ENCODE peak calls at places on chromosome 2, in seven cellular contexts. E, D, F, W, H, K and J are unnamed samples.

GRCh38 chr2:100614455-100615000 is 51.7 kb downstream of the PDCL3 start:
- DNase-seq in E (no peak), D (no peak), F (no peak), K (no peak), H (no peak), W (no peak), J (no peak)

GRCh38 chr2:28164280-28164801 is 228.3 kb upstream of the FOSL2 start:
- DNase-seq in K (peak; percentile 64), E (no peak), D (no peak), H (no peak), F (no peak), W (no peak), J (no peak)

GRCh38 chr2:45983213-45983612 is 314.0 kb upstream of the EPAS1 start:
- DNase-seq in K (no peak), W (no peak), F (no peak), D (no peak), H (no peak), E (no peak), J (no peak)

GRCh38 chr2:119488245-119489182 is 35.8 kb downstream of the SCTR start:
- DNase-seq in W (no peak), K (no peak), E (no peak), H (no peak), F (no peak), D (no peak), J (no peak)

GRCh38 chr2:241234066-241234790 is 45.8 kb downstream of the ANO7 start:
- DNase-seq in W (no peak), H (no peak), D (no peak), K (no peak), E (peak; percentile 61), F (no peak), J (no peak)

GRCh38 chr2:121902616-121903015 is 147.2 kb downstream of the TSN start:
- DNase-seq in K (no peak), E (no peak), F (no peak), H (no peak), D (no peak), W (no peak), J (no peak)

GRCh38 chr2:160061533-160062282 is 707 bp downstream of the PLA2R1 start:
- DNase-seq in H (peak; percentile 30), K (no peak), W (no peak), D (no peak), E (peak; percentile 77), F (no peak), J (no peak)

GRCh38 chr2:97673187-97673914 is 3.8 kb downstream of the C2orf92 start:
- DNase-seq in D (no peak), F (no peak), H (no peak), W (no peak), E (no peak), K (peak; percentile 17), J (no peak)

GRCh38 chr2:64327510-64328414 is 126.2 kb upstream of the LGALSL start:
- DNase-seq in F (no peak), K (no peak), E (peak; percentile 89), D (no peak), W (no peak), H (peak; percentile 51), J (peak; percentile 41)

GRCh38 chr2:159606287-159606686 is 10.1 kb downstream of the BAZ2B start:
- DNase-seq in F (no peak), K (peak; percentile 63), H (no peak), W (no peak), E (no peak), D (peak; percentile 17), J (no peak)

GRCh38 chr2:127270663-127271062 is 23.3 kb downstream of the ERCC3 start:
- DNase-seq in W (no peak), K (no peak), D (no peak), H (no peak), F (no peak), E (no peak), J (no peak)
- TF ChIP-seq CTCF in W (peak; percentile 45), K (no peak), D (peak; percentile 24), H (no peak), F (no peak), E (no peak), J (no peak)

GRCh38 chr2:2104331-2104730 is 226.7 kb downstream of the MYT1L start:
- DNase-seq in K (no peak), H (no peak), D (no peak), W (no peak), F (no peak), E (no peak), J (no peak)

GRCh38 chr2:2098458-2099167 is 232.5 kb downstream of the MYT1L start:
- DNase-seq in W (no peak), K (no peak), F (no peak), D (no peak), E (no peak), H (no peak), J (no peak)

GRCh38 chr2:2103320-2103719 is 227.8 kb downstream of the MYT1L start:
- DNase-seq in H (no peak), D (no peak), E (no peak), K (no peak), F (no peak), W (no peak), J (no peak)

GRCh38 chr2:2102870-2103269 is 228.2 kb downstream of the MYT1L start:
- DNase-seq in W (no peak), H (no peak), D (no peak), K (no peak), E (no peak), F (no peak), J (no peak)

GRCh38 chr2:2101924-2102323 is 229.2 kb downstream of the MYT1L start:
- DNase-seq in D (no peak), H (no peak), K (no peak), W (no peak), E (no peak), F (no peak), J (no peak)
- TF ChIP-seq CTCF in D (no peak), H (no peak), K (no peak), W (peak; percentile 19), E (no peak), F (no peak), J (peak; percentile 30)

GRCh38 chr2:15058015-15058414 is 425.5 kb downstream of the LRATD1 start:
- DNase-seq in K (no peak), F (no peak), D (peak; percentile 35), E (no peak), H (no peak), W (peak; percentile 12), J (no peak)
- TF ChIP-seq CTCF in K (peak; percentile 29), F (no peak), D (peak; percentile 35), E (no peak), H (no peak), W (peak; percentile 71), J (no peak)

GRCh38 chr2:238771193-238771592 is 76.7 kb upstream of the TWIST2 start:
- DNase-seq in F (no peak), D (peak; percentile 59), W (no peak), E (no peak), K (peak; percentile 28), H (no peak), J (no peak)
- TF ChIP-seq CTCF in F (no peak), D (no peak), W (no peak), E (no peak), K (peak; percentile 22), H (no peak), J (no peak)